ENCODE peak calls at places on chromosomes 11 and 22, in ten cellular contexts. R, B, H, C, O, X, T, W, S and Y are unnamed samples.

GRCh38 chr22:42856179-42856864 is 751 bp downstream of the ARFGAP3 start:
- DNase-seq in O (peak; percentile 87), H (peak; percentile 88), C (peak; percentile 33), R (peak; percentile 71), W (no peak), X (peak; percentile 90), B (no peak), T (peak; percentile 40), S (no peak), Y (no peak)

GRCh38 chr11:2964782-2965181 is 27.3 kb downstream of the NAP1L4 start:
- DNase-seq in H (no peak), W (no peak), X (no peak), T (no peak), B (no peak), C (no peak), R (no peak), O (no peak), S (no peak), Y (no peak)

GRCh38 chr22:36736701-36737320 is 33.3 kb upstream of the CACNG2 start:
- DNase-seq in W (no peak), H (no peak), X (peak; percentile 17), T (no peak), R (no peak), S (no peak), C (no peak), B (no peak), O (no peak), Y (no peak)

GRCh38 chr22:37212174-37212906 is at the start of gene SSTR3:
- DNase-seq in W (no peak), O (peak; percentile 54), X (peak; percentile 70), B (peak; percentile 65), R (no peak), S (no peak), T (no peak), C (no peak), H (peak; percentile 61), Y (no peak)

GRCh38 chr11:111194789-111195188 is 50.7 kb upstream of the POU2AF2 start:
- DNase-seq in B (no peak), W (no peak), S (no peak), C (no peak), T (no peak), R (no peak), X (no peak), H (no peak), O (no peak), Y (no peak)

GRCh38 chr11:69456712-69457111 is 24.8 kb upstream of the LINC01488 start:
- DNase-seq in X (no peak), O (no peak), C (no peak), W (no peak), S (no peak), T (no peak), H (no peak), R (no peak), B (no peak), Y (no peak)

GRCh38 chr11:44319170-44319551 is 9.2 kb upstream of the ALX4 start:
- DNase-seq in H (peak; percentile 53), R (no peak), T (no peak), W (no peak), B (no peak), X (no peak), O (no peak), C (no peak), S (no peak), Y (no peak)

GRCh38 chr22:44425356-44425755 is 72.7 kb downstream of the RTL6 start:
- DNase-seq in H (no peak), B (no peak), O (no peak), S (no peak), X (no peak), C (no peak), W (no peak), R (no peak), T (no peak), Y (no peak)

GRCh38 chr11:16184588-16184987 is 171.8 kb downstream of the SOX6 start:
- DNase-seq in O (no peak), H (no peak), B (no peak), W (peak; percentile 55), C (no peak), T (no peak), R (peak; percentile 14), S (no peak), X (no peak), Y (no peak)

GRCh38 chr11:42555197-42555596 is 756.6 kb upstream of the API5 start:
- DNase-seq in R (no peak), T (no peak), S (no peak), H (no peak), X (no peak), B (no peak), W (no peak), O (no peak), C (no peak), Y (no peak)

GRCh38 chr22:43985532-43985931 is 30.3 kb downstream of the SAMM50 start:
- DNase-seq in W (no peak), X (no peak), T (no peak), H (no peak), B (peak; percentile 70), O (peak; percentile 17), S (no peak), R (no peak), C (no peak), Y (no peak)

GRCh38 chr11:133403900-133404299 is 128.4 kb downstream of the OPCML start:
- DNase-seq in H (no peak), O (no peak), X (no peak), B (no peak), C (no peak), W (no peak), S (no peak), R (no peak), T (no peak), Y (no peak)

GRCh38 chr22:39223091-39223710 is 21.6 kb downstream of the PDGFB start:
- DNase-seq in T (no peak), B (no peak), R (no peak), X (no peak), W (no peak), S (no peak), O (no peak), C (no peak), H (peak; percentile 75), Y (no peak)

GRCh38 chr11:59800390-59801037 is 10.1 kb downstream of the MRPL16 start:
- DNase-seq in O (no peak), W (no peak), H (no peak), R (peak; percentile 31), S (no peak), T (no peak), C (no peak), X (no peak), B (no peak), Y (no peak)

GRCh38 chr11:43124272-43124920 is 187.4 kb upstream of the API5 start:
- DNase-seq in H (no peak), O (no peak), S (no peak), R (no peak), C (no peak), W (no peak), B (no peak), T (no peak), X (no peak), Y (no peak)

DNA sequence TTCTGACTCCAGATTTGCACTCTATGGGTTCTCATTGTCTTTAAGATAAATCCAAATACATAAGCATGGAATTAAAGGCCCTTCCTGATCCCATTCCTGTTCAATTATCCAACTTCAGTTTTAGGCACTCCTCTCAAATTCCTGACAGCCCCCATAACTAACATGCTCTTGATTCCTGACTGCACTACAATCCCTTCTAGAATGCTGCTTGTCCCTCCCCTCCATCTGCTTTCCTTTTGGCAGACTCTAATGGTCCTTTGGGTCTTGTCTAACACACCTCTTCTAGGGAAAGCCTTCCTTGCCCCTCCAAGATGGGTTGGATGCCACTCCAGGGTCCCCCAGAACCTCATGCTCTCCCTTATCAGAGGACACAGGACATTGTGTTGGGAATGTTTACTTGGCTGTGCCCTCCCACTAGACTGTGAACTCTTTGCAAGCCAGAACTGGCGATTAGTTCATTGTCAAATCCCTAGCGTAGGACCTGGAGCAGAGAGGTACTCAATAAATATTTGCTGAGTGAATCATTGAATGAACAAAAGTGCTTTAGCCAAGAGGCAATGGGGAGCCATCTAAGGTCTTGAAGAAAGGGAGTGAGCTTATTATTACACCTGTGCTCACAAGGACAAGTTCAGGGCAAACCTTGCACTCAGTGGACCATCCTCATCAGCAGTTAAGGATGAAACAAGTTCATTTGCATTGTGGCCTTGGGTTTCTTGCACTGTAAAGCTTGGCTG is 1.2 kb upstream of the RASSF10 start:
- DNase-seq in T (no peak), X (no peak), O (no peak), S (no peak), C (no peak), W (peak; percentile 31), B (no peak), H (no peak), R (no peak), Y (no peak)
- H3K4me3 ChIP-seq in T (no peak overlapping the region), X (no peak overlapping the region), O (peak overlapping the region; percentile 63), S (no peak overlapping the region), C (no peak overlapping the region), W (no peak overlapping the region), B (no peak overlapping the region), H (no peak overlapping the region), R (no peak overlapping the region), Y (peak overlapping the region; percentile 76)

GRCh38 chr11:95291946-95292345 is 60.9 kb upstream of the SESN3 start:
- DNase-seq in W (no peak), S (no peak), C (no peak), T (no peak), R (peak; percentile 15), H (no peak), B (no peak), O (no peak), X (no peak), Y (no peak)
- H3K27ac ChIP-seq in W (no peak overlapping the region), S (no peak overlapping the region), C (no peak overlapping the region), T (no peak overlapping the region), R (no peak overlapping the region), H (no peak overlapping the region), B (no peak overlapping the region), O (no peak overlapping the region), X (no peak overlapping the region), Y (no peak overlapping the region)

DNA sequence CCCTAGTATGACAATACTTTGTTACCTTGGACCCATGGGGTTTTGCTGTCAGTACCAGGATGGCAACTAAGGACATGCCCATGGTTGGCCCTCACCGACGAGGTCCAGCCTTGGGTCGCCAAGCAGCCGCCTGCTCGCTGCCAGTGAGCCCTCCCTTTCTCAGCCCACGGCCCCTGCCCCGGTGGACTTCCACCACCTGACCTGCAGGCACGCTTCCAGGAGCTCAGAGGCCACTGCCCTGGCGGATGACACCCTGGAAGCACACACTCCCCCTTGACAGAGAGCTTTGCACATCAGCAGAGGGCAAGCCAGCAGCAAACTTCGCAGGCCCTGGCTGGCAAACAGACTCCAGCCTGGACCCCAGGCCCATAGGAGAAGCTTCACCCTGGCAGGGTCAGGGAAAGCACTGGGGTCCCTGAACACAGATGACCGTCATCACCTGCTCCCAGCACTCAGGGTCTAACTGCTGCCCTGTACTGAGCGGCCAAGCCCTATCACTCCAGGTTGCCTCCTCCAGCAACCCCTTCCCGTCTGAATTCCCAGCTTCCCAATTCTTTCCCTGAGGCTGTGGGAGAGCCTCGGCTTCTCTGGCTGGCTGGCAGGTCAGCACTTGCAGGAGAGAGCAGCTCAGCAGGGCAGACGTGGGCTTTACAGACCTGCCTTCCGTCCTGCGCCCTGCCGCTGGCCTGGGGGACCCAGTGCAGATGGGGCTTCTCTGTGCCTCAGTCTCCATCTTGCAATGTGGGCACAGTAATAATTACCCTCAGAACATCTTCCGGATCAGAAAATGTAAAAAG is 2.7 kb upstream of the PPARA start:
- DNase-seq in R (no peak), W (no peak), S (no peak), C (no peak), H (no peak), B (peak; percentile 55), X (peak; percentile 79), O (no peak), T (no peak), Y (no peak)
- TF ChIP-seq POLR2A in R (no peak), W (no peak), S (no peak), C (no peak), H (no peak), B (no peak), X (no peak), O (no peak), T (no peak), Y (no peak)

GRCh38 chr11:14369598-14369997 is 10.6 kb upstream of the RRAS2 start:
- DNase-seq in S (no peak), H (no peak), B (no peak), T (no peak), C (no peak), X (no peak), O (no peak), W (no peak), R (no peak), Y (no peak)
- H3K4me3 ChIP-seq in S (no peak overlapping the region), H (no peak overlapping the region), B (no peak overlapping the region), T (no peak overlapping the region), C (no peak overlapping the region), X (no peak overlapping the region), O (no peak overlapping the region), W (no peak overlapping the region), R (no peak overlapping the region), Y (no peak overlapping the region)